ENCODE peak calls at places on chromosomes 5 and 9, in seven cellular contexts. N, K, E, G, Z, J and P are unnamed samples.

GRCh38 chr5:15929616-15930303 is 249.8 kb downstream of the MARCHF11 start:
- DNase-seq in G (no peak), J (peak), E (no peak), N (peak), K (no peak), Z (no peak), P (no peak)

GRCh38 chr5:98454904-98455303 is 318.6 kb upstream of the RGMB start:
- DNase-seq in Z (no peak), N (peak), J (peak), G (no peak), K (no peak), E (no peak), P (no peak)

GRCh38 chr9:96084289-96084688 is 208.8 kb downstream of the ERCC6L2 start:
- DNase-seq in Z (no peak), N (no peak), E (no peak), J (no peak), K (no peak), G (no peak), P (no peak)

GRCh38 chr9:84343111-84343521 is 2.6 kb upstream of the SLC28A3 start:
- DNase-seq in J (no peak), G (no peak), Z (no peak), E (no peak), K (no peak), N (peak), P (no peak)

GRCh38 chr9:134917431-134918373 is at the start of gene FCN1:
- DNase-seq in E (no peak), J (no peak), K (peak), G (no peak), N (no peak), Z (no peak), P (no peak)

GRCh38 chr9:98191615-98192502 is 578 bp downstream of the CORO2A start:
- DNase-seq in E (no peak), K (peak), Z (peak), N (no peak), J (no peak), G (peak), P (no peak)

GRCh38 chr9:112176410-112177010 is 1.4 kb upstream of the SUSD1 start:
- DNase-seq in G (no peak), N (no peak), Z (no peak), E (no peak), J (no peak), K (no peak), P (no peak)

GRCh38 chr5:33494476-33494875 is 53.7 kb downstream of the TARS1 start:
- DNase-seq in N (no peak), J (peak), G (no peak), K (no peak), Z (no peak), E (no peak), P (no peak)

GRCh38 chr5:174734571-174735497 is 10.5 kb downstream of the MSX2 start:
- DNase-seq in G (no peak), K (no peak), Z (no peak), J (no peak), E (no peak), N (no peak), P (no peak)

GRCh38 chr9:136329211-136329627 is 1.9 kb downstream of the GPSM1 start:
- DNase-seq in Z (no peak), N (no peak), J (no peak), E (no peak), K (no peak), G (no peak), P (no peak)

GRCh38 chr5:56607551-56607950 is 207.8 kb upstream of the MAP3K1 start:
- DNase-seq in G (no peak), N (no peak), J (peak), Z (no peak), E (no peak), K (no peak), P (no peak)

GRCh38 chr5:170631471-170632195 is 127.8 kb downstream of the KCNIP1 start:
- DNase-seq in E (peak), K (no peak), G (peak), J (peak), N (no peak), Z (no peak), P (no peak)
- TF ChIP-seq CTCF in E (peak), K (no peak), G (no peak), J (peak), N (peak), Z (no peak), P (no peak)

GRCh38 chr9:103789686-103790085 is 304.4 kb upstream of the SMC2 start:
- DNase-seq in J (no peak), N (no peak), K (no peak), E (no peak), Z (no peak), G (no peak), P (no peak)
- TF ChIP-seq CTCF in J (no peak), N (peak), K (no peak), E (peak), Z (peak), G (no peak), P (peak)

GRCh38 chr9:33517373-33517772 is 6.7 kb upstream of the ANKRD18B start:
- DNase-seq in E (no peak), Z (no peak), K (no peak), N (peak), J (peak), G (no peak), P (peak)
- TF ChIP-seq CTCF in E (peak), Z (peak), K (peak), N (peak), J (peak), G (peak), P (peak)

GRCh38 chr9:132236662-132237311 is 74.9 kb downstream of the NTNG2 start:
- DNase-seq in J (no peak), Z (no peak), K (no peak), G (no peak), E (no peak), N (no peak), P (no peak)
- TF ChIP-seq CTCF in J (no peak), Z (peak), K (no peak), G (no peak), E (peak), N (peak), P (no peak)

GRCh38 chr5:32494827-32495226 is 50.3 kb upstream of the ZFR start:
- DNase-seq in G (no peak), N (no peak), K (no peak), J (no peak), E (no peak), Z (no peak), P (no peak)

GRCh38 chr5:32487008-32487407 is 42.5 kb upstream of the ZFR start:
- DNase-seq in N (no peak), Z (no peak), J (no peak), K (no peak), E (no peak), G (no peak), P (no peak)

GRCh38 chr5:32487424-32487823 is 42.9 kb upstream of the ZFR start:
- DNase-seq in G (no peak), K (no peak), N (no peak), E (no peak), Z (no peak), J (no peak), P (no peak)

GRCh38 chr5:32490972-32491557 is 46.5 kb upstream of the ZFR start:
- DNase-seq in K (no peak), E (no peak), Z (no peak), G (no peak), J (no peak), N (no peak), P (no peak)

DNA sequence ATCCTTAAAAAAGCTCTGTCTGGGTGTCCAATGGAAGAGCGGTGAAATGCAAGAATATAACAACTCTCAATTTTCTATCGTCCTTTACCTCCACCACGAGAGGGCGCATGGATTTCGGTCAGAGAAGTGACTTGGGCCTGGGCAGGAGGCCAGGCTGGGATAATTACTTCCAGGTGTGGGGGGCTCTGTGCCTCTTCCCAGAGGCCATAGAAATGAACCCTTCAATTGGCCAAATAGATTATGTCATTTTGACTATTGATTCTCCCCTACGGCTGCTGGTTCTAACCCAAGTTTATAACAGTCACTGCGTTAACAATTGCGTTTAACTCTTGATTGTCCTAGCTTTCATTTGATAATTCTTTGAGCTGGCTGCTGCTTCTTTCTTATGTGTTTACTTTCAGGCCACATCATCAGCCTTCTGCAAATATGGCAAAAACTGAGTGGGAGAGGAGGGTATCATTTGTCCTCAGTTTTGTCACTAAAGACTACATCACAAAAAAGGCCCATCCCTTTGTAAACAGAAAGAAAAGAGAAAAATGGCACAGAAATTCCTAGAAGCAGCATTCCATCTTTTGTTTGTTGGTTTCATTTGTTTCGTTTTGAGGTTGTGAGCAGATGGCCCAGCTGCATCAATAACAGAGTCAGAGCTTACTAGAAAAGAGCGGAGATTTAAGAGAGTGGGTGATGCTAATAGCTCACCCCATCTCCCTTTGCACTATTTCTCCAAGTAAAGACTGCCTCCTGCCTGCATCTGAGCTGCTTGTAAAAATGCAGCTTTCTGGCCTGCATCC is 45.4 kb upstream of the ZFR start:
- DNase-seq in Z (peak), G (peak), K (peak), N (peak), J (peak), E (peak), P (peak)
- TF ChIP-seq CTCF in Z (peak), G (peak), K (peak), N (peak), J (peak), E (peak), P (peak)

DNA sequence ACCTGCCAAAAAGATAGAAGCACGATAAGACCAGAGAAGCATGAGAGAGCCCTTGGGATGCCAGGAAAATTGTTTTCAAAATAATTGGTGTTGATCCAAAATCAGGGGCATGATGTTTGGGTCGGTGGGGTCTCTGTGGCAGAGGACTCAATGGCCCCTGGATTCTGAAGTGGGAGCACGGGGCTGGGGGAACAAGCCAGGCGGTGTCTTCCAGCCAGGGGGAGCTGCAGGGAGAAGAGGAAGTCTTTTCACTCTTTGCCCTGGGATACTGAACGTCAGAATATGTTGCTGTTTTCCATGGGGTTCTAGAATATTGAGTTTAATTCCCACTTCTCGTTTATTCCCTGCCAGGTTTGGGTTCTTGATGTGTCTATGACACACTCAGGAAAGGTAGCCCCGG is 20.4 kb downstream of the TSPAN17 start:
- DNase-seq in Z (no peak), K (no peak), J (no peak), G (peak), E (no peak), N (no peak), P (no peak)
- TF ChIP-seq CTCF in Z (no peak), K (no peak), J (no peak), G (no peak), E (no peak), N (no peak), P (no peak)

GRCh38 chr9:137551656-137552534 is at the start of gene MRPL41:
- DNase-seq in E (peak), G (peak), N (peak), Z (peak), K (peak), J (peak), P (peak)

GRCh38 chr9:137547687-137548543 is 2.3 kb downstream of the PNPLA7 start:
- DNase-seq in N (no peak), Z (no peak), J (no peak), K (peak), G (no peak), E (no peak), P (no peak)

GRCh38 chr9:137550241-137550621 is at the start of gene PNPLA7:
- DNase-seq in Z (peak), E (peak), N (peak), G (peak), J (peak), K (peak), P (peak)

GRCh38 chr9:137554349-137554748 is 2.7 kb downstream of the MRPL41 start:
- DNase-seq in J (no peak), Z (no peak), N (no peak), E (no peak), G (no peak), K (no peak), P (no peak)

DNA sequence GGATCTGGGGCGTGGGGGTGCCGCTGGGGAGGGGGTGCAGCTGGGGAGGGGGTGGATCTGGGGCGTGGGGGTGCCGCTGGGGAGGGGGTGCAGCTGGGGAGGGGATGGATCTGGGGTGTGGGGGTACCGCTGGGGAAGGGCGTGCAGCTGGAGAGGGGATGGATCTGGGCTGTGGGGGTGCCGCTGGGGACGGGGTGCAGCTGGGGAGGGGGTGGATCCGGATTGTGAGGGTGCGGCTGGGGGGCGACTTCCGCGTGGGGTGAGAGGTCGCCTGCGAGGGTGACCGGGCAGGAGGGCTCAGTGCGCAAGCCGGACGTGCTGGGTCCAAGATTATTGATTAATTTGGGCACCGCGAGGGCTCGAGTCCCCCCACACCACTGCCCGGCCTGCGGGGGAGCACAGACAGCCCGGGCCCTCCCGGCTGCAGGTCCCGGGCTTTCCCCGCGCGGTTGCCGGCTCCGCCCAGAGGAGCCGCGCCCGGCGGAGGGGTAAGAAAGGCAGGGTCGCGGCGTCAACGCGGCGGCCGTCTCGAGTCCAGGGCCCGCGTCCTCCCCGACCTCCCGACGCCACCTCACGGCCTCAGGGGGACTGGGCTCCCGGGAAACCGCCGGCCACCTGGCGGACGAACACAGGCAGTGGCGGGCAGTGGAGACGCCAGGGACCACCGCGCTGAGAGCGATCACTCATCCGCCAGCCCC is 572 bp upstream of the MRPL41 start:
- DNase-seq in Z (peak), G (peak), J (peak), K (no peak), N (peak), E (no peak), P (no peak)
- TF ChIP-seq CTCF in Z (peak), G (peak), J (peak), K (peak), N (peak), E (peak), P (peak)

GRCh38 chr9:14021871-14022525 is 291.9 kb downstream of the NFIB start:
- DNase-seq in E (no peak), K (no peak), N (no peak), Z (no peak), J (no peak), G (no peak), P (no peak)
- TF ChIP-seq CTCF in E (no peak), K (no peak), N (no peak), Z (no peak), J (no peak), G (no peak), P (no peak)

GRCh38 chr5:118441956-118442355 is 546.4 kb downstream of the DTWD2 start:
- DNase-seq in G (no peak), N (no peak), Z (no peak), J (no peak), K (no peak), E (no peak), P (no peak)
- TF ChIP-seq CTCF in G (no peak), N (no peak), Z (no peak), J (no peak), K (no peak), E (no peak), P (no peak)